ENCODE peak calls at places on chromosomes 2 and 18, in nine cellular contexts. One of them, this sample, is unnamed.

GRCh38 chr2:18762667-18763066 is 173.3 kb upstream of the NT5C1B start:
- DNase-seq in GM03348: no peak
- DNase-seq in PC-3: no peak
- DNase-seq in ecto neural progenitor cell: no peak
- DNase-seq in tibial artery: no peak
- DNase-seq in SHP77 treated with DMSO at 0.1 percent for 48 hours: no peak
- DNase-seq in RPMI8226: no peak
- DNase-seq in H4: no peak
- DNase-seq in fibroblast of the conjunctiva: no peak
- DNase-seq in this sample: no peak

GRCh38 chr2:147860009-147860408 is 15.2 kb downstream of the ACVR2A start:
- DNase-seq in GM03348: no peak
- DNase-seq in PC-3: no peak
- DNase-seq in ecto neural progenitor cell: no peak
- DNase-seq in tibial artery: no peak
- DNase-seq in SHP77 treated with DMSO at 0.1 percent for 48 hours: no peak
- DNase-seq in RPMI8226: no peak
- DNase-seq in H4: no peak
- DNase-seq in fibroblast of the conjunctiva: no peak
- DNase-seq in this sample: no peak

GRCh38 chr18:23515911-23516546 is 12.7 kb downstream of the RMC1 start:
- DNase-seq in GM03348: peak
- DNase-seq in PC-3: peak
- DNase-seq in ecto neural progenitor cell: peak
- DNase-seq in tibial artery: peak
- DNase-seq in SHP77 treated with DMSO at 0.1 percent for 48 hours: peak
- DNase-seq in RPMI8226: peak
- DNase-seq in H4: peak
- DNase-seq in fibroblast of the conjunctiva: peak
- DNase-seq in this sample: peak

GRCh38 chr2:137893145-137893544 is 71.1 kb upstream of the HNMT start:
- DNase-seq in GM03348: no peak
- DNase-seq in PC-3: no peak
- DNase-seq in ecto neural progenitor cell: no peak
- DNase-seq in tibial artery: no peak
- DNase-seq in SHP77 treated with DMSO at 0.1 percent for 48 hours: no peak
- DNase-seq in RPMI8226: no peak
- DNase-seq in H4: no peak
- DNase-seq in fibroblast of the conjunctiva: no peak
- DNase-seq in this sample: no peak

GRCh38 chr2:184187421-184187971 is 410.8 kb upstream of the ZNF804A start:
- DNase-seq in GM03348: no peak
- DNase-seq in PC-3: no peak
- DNase-seq in ecto neural progenitor cell: no peak
- DNase-seq in tibial artery: no peak
- DNase-seq in SHP77 treated with DMSO at 0.1 percent for 48 hours: no peak
- DNase-seq in RPMI8226: no peak
- DNase-seq in H4: no peak
- DNase-seq in fibroblast of the conjunctiva: no peak
- DNase-seq in this sample: no peak

GRCh38 chr2:224682121-224682520 is 34.0 kb downstream of the CCDC195 start:
- DNase-seq in GM03348: no peak
- DNase-seq in PC-3: no peak
- DNase-seq in ecto neural progenitor cell: no peak
- DNase-seq in tibial artery: no peak
- DNase-seq in SHP77 treated with DMSO at 0.1 percent for 48 hours: no peak
- DNase-seq in RPMI8226: no peak
- DNase-seq in H4: no peak
- DNase-seq in fibroblast of the conjunctiva: no peak
- DNase-seq in this sample: no peak

GRCh38 chr18:56501896-56502295 is 136.5 kb downstream of the TXNL1 start:
- DNase-seq in GM03348: no peak
- DNase-seq in PC-3: no peak
- DNase-seq in ecto neural progenitor cell: no peak
- DNase-seq in tibial artery: no peak
- DNase-seq in SHP77 treated with DMSO at 0.1 percent for 48 hours: no peak
- DNase-seq in RPMI8226: no peak
- DNase-seq in H4: no peak
- DNase-seq in fibroblast of the conjunctiva: no peak
- DNase-seq in this sample: no peak

GRCh38 chr2:26347286-26347865 is 787 bp upstream of the ADGRF3 start:
- DNase-seq in GM03348: no peak
- DNase-seq in PC-3: no peak
- DNase-seq in ecto neural progenitor cell: no peak
- DNase-seq in tibial artery: no peak
- DNase-seq in SHP77 treated with DMSO at 0.1 percent for 48 hours: no peak
- DNase-seq in RPMI8226: no peak
- DNase-seq in H4: no peak
- DNase-seq in fibroblast of the conjunctiva: no peak
- DNase-seq in this sample: peak

GRCh38 chr2:8680931-8681760 is 710 bp upstream of the ID2 start:
- DNase-seq in GM03348: peak
- DNase-seq in PC-3: peak
- DNase-seq in ecto neural progenitor cell: peak
- DNase-seq in tibial artery: peak
- DNase-seq in SHP77 treated with DMSO at 0.1 percent for 48 hours: peak
- DNase-seq in RPMI8226: peak
- DNase-seq in H4: peak
- DNase-seq in fibroblast of the conjunctiva: no peak
- DNase-seq in this sample: peak

GRCh38 chr18:25349926-25350560 is 1.9 kb downstream of the ZNF521 start:
- DNase-seq in GM03348: peak
- DNase-seq in PC-3: no peak
- DNase-seq in ecto neural progenitor cell: no peak
- DNase-seq in tibial artery: peak
- DNase-seq in SHP77 treated with DMSO at 0.1 percent for 48 hours: no peak
- DNase-seq in RPMI8226: no peak
- DNase-seq in H4: no peak
- DNase-seq in fibroblast of the conjunctiva: no peak
- DNase-seq in this sample: no peak

GRCh38 chr18:3468833-3469232 is 18.9 kb downstream of the TGIF1 start:
- DNase-seq in GM03348: no peak
- DNase-seq in PC-3: no peak
- DNase-seq in ecto neural progenitor cell: peak
- DNase-seq in tibial artery: no peak
- DNase-seq in SHP77 treated with DMSO at 0.1 percent for 48 hours: no peak
- DNase-seq in RPMI8226: no peak
- DNase-seq in H4: no peak
- DNase-seq in fibroblast of the conjunctiva: no peak
- DNase-seq in this sample: no peak

GRCh38 chr2:129711816-129712420 is 267.5 kb upstream of the RAB6C start:
- DNase-seq in GM03348: peak
- DNase-seq in PC-3: no peak
- DNase-seq in ecto neural progenitor cell: no peak
- DNase-seq in tibial artery: no peak
- DNase-seq in SHP77 treated with DMSO at 0.1 percent for 48 hours: no peak
- DNase-seq in RPMI8226: no peak
- DNase-seq in H4: peak
- DNase-seq in fibroblast of the conjunctiva: no peak
- DNase-seq in this sample: no peak

GRCh38 chr2:43152711-43153627 is 73.4 kb downstream of the ZFP36L2 start:
- DNase-seq in GM03348: no peak
- DNase-seq in PC-3: no peak
- DNase-seq in ecto neural progenitor cell: no peak
- DNase-seq in tibial artery: no peak
- DNase-seq in SHP77 treated with DMSO at 0.1 percent for 48 hours: no peak
- DNase-seq in RPMI8226: peak
- DNase-seq in H4: no peak
- DNase-seq in fibroblast of the conjunctiva: no peak
- DNase-seq in this sample: no peak

GRCh38 chr18:35456181-35456850 is 41.4 kb downstream of the INO80C start:
- DNase-seq in GM03348: no peak
- DNase-seq in PC-3: peak
- DNase-seq in ecto neural progenitor cell: no peak
- DNase-seq in tibial artery: no peak
- DNase-seq in SHP77 treated with DMSO at 0.1 percent for 48 hours: no peak
- DNase-seq in RPMI8226: no peak
- DNase-seq in H4: no peak
- DNase-seq in fibroblast of the conjunctiva: no peak
- DNase-seq in this sample: no peak

GRCh38 chr2:64405476-64406406 is 48.2 kb upstream of the LGALSL start:
- DNase-seq in GM03348: peak
- DNase-seq in PC-3: peak
- DNase-seq in ecto neural progenitor cell: peak
- DNase-seq in tibial artery: peak
- DNase-seq in SHP77 treated with DMSO at 0.1 percent for 48 hours: no peak
- DNase-seq in RPMI8226: no peak
- DNase-seq in H4: peak
- DNase-seq in fibroblast of the conjunctiva: peak
- DNase-seq in this sample: no peak

GRCh38 chr2:222525776-222526175 is 101.4 kb downstream of the SGPP2 start:
- DNase-seq in GM03348: no peak
- DNase-seq in PC-3: no peak
- DNase-seq in ecto neural progenitor cell: no peak
- DNase-seq in tibial artery: no peak
- DNase-seq in SHP77 treated with DMSO at 0.1 percent for 48 hours: no peak
- DNase-seq in RPMI8226: no peak
- DNase-seq in H4: no peak
- DNase-seq in fibroblast of the conjunctiva: no peak
- DNase-seq in this sample: no peak

GRCh38 chr2:237062585-237062984 is 23.1 kb upstream of the COPS8 start:
- DNase-seq in GM03348: no peak
- DNase-seq in PC-3: peak
- DNase-seq in ecto neural progenitor cell: no peak
- DNase-seq in tibial artery: no peak
- DNase-seq in SHP77 treated with DMSO at 0.1 percent for 48 hours: no peak
- DNase-seq in RPMI8226: no peak
- DNase-seq in H4: peak
- DNase-seq in fibroblast of the conjunctiva: no peak
- DNase-seq in this sample: no peak

GRCh38 chr2:85255813-85256581 is 71.8 kb downstream of the TGOLN2 start:
- DNase-seq in GM03348: peak
- DNase-seq in PC-3: peak
- DNase-seq in ecto neural progenitor cell: peak
- DNase-seq in tibial artery: no peak
- DNase-seq in SHP77 treated with DMSO at 0.1 percent for 48 hours: no peak
- DNase-seq in RPMI8226: no peak
- DNase-seq in H4: no peak
- DNase-seq in fibroblast of the conjunctiva: peak
- DNase-seq in this sample: no peak

GRCh38 chr2:216012133-216012829 is 1.1 kb downstream of the MREG start:
- DNase-seq in GM03348: peak
- DNase-seq in PC-3: peak
- DNase-seq in ecto neural progenitor cell: no peak
- DNase-seq in tibial artery: no peak
- DNase-seq in SHP77 treated with DMSO at 0.1 percent for 48 hours: no peak
- DNase-seq in RPMI8226: peak
- DNase-seq in H4: peak
- DNase-seq in fibroblast of the conjunctiva: no peak
- DNase-seq in this sample: peak

GRCh38 chr2:75772908-75773630 is 62.4 kb upstream of the GCFC2 start:
- DNase-seq in GM03348: no peak
- DNase-seq in PC-3: no peak
- DNase-seq in ecto neural progenitor cell: no peak
- DNase-seq in tibial artery: no peak
- DNase-seq in SHP77 treated with DMSO at 0.1 percent for 48 hours: no peak
- DNase-seq in RPMI8226: no peak
- DNase-seq in H4: no peak
- DNase-seq in fibroblast of the conjunctiva: no peak
- DNase-seq in this sample: no peak

GRCh38 chr18:48867978-48868377 is 82.8 kb downstream of the SMAD7 start:
- DNase-seq in GM03348: no peak
- DNase-seq in PC-3: no peak
- DNase-seq in ecto neural progenitor cell: no peak
- DNase-seq in tibial artery: no peak
- DNase-seq in SHP77 treated with DMSO at 0.1 percent for 48 hours: no peak
- DNase-seq in RPMI8226: peak
- DNase-seq in H4: no peak
- DNase-seq in fibroblast of the conjunctiva: no peak
- DNase-seq in this sample: no peak

GRCh38 chr2:119544075-119545031 is at the start of gene CFAP221:
- DNase-seq in GM03348: peak
- DNase-seq in PC-3: peak
- DNase-seq in ecto neural progenitor cell: peak
- DNase-seq in tibial artery: peak
- DNase-seq in SHP77 treated with DMSO at 0.1 percent for 48 hours: no peak
- DNase-seq in RPMI8226: peak
- DNase-seq in H4: peak
- DNase-seq in fibroblast of the conjunctiva: peak
- DNase-seq in this sample: peak

GRCh38 chr2:227183657-227184367 is 19.4 kb downstream of the COL4A3 start:
- DNase-seq in GM03348: no peak
- DNase-seq in PC-3: no peak
- DNase-seq in ecto neural progenitor cell: no peak
- DNase-seq in tibial artery: no peak
- DNase-seq in SHP77 treated with DMSO at 0.1 percent for 48 hours: no peak
- DNase-seq in RPMI8226: no peak
- DNase-seq in H4: no peak
- DNase-seq in fibroblast of the conjunctiva: no peak
- DNase-seq in this sample: no peak

GRCh38 chr2:134127496-134127895 is 126.4 kb upstream of the MGAT5 start:
- DNase-seq in GM03348: no peak
- DNase-seq in PC-3: no peak
- DNase-seq in ecto neural progenitor cell: no peak
- DNase-seq in tibial artery: no peak
- DNase-seq in SHP77 treated with DMSO at 0.1 percent for 48 hours: no peak
- DNase-seq in RPMI8226: peak
- DNase-seq in H4: no peak
- DNase-seq in fibroblast of the conjunctiva: no peak
- DNase-seq in this sample: no peak

GRCh38 chr2:95730813-95731212 is 139.0 kb downstream of the TRIM43 start:
- DNase-seq in GM03348: no peak
- DNase-seq in PC-3: no peak
- DNase-seq in ecto neural progenitor cell: no peak
- DNase-seq in tibial artery: no peak
- DNase-seq in SHP77 treated with DMSO at 0.1 percent for 48 hours: no peak
- DNase-seq in RPMI8226: no peak
- DNase-seq in H4: no peak
- DNase-seq in fibroblast of the conjunctiva: no peak
- DNase-seq in this sample: peak

GRCh38 chr2:60271096-60271495 is 282.4 kb downstream of the BCL11A start:
- DNase-seq in GM03348: no peak
- DNase-seq in PC-3: no peak
- DNase-seq in ecto neural progenitor cell: no peak
- DNase-seq in tibial artery: no peak
- DNase-seq in SHP77 treated with DMSO at 0.1 percent for 48 hours: no peak
- DNase-seq in RPMI8226: no peak
- DNase-seq in H4: no peak
- DNase-seq in fibroblast of the conjunctiva: no peak
- DNase-seq in this sample: no peak

GRCh38 chr18:49678440-49678839 is 116.6 kb downstream of the LIPG start:
- DNase-seq in GM03348: no peak
- DNase-seq in PC-3: no peak
- DNase-seq in ecto neural progenitor cell: no peak
- DNase-seq in tibial artery: no peak
- DNase-seq in SHP77 treated with DMSO at 0.1 percent for 48 hours: no peak
- DNase-seq in RPMI8226: no peak
- DNase-seq in H4: no peak
- DNase-seq in fibroblast of the conjunctiva: no peak
- DNase-seq in this sample: no peak

GRCh38 chr2:96952976-96953610 is 33.3 kb downstream of the FAM178B start:
- DNase-seq in GM03348: no peak
- DNase-seq in PC-3: no peak
- DNase-seq in ecto neural progenitor cell: no peak
- DNase-seq in tibial artery: peak
- DNase-seq in SHP77 treated with DMSO at 0.1 percent for 48 hours: no peak
- DNase-seq in RPMI8226: no peak
- DNase-seq in H4: no peak
- DNase-seq in fibroblast of the conjunctiva: no peak
- DNase-seq in this sample: no peak

GRCh38 chr2:134258684-134259408 is 5.0 kb downstream of the MGAT5 start:
- DNase-seq in GM03348: no peak
- DNase-seq in PC-3: no peak
- DNase-seq in ecto neural progenitor cell: no peak
- DNase-seq in tibial artery: no peak
- DNase-seq in SHP77 treated with DMSO at 0.1 percent for 48 hours: no peak
- DNase-seq in RPMI8226: no peak
- DNase-seq in H4: no peak
- DNase-seq in fibroblast of the conjunctiva: no peak
- DNase-seq in this sample: no peak

GRCh38 chr2:182949572-182950189 is 83.2 kb upstream of the FRZB start:
- DNase-seq in GM03348: no peak
- DNase-seq in PC-3: peak
- DNase-seq in ecto neural progenitor cell: no peak
- DNase-seq in tibial artery: no peak
- DNase-seq in SHP77 treated with DMSO at 0.1 percent for 48 hours: no peak
- DNase-seq in RPMI8226: no peak
- DNase-seq in H4: peak
- DNase-seq in fibroblast of the conjunctiva: no peak
- DNase-seq in this sample: no peak

This sample was measured in NAMALWA.